ENCODE peak calls at places on chromosome 2, in five cellular contexts. Q is A549, J is CMK, X is RKO, I is endothelial cell of umbilical vein. D is an unnamed sample.

GRCh38 chr2:12106440-12107080 is 360.1 kb downstream of the LPIN1 start:
- DNase-seq in I (peak), X (peak), J (no peak), Q (peak), D (no peak)

GRCh38 chr2:112474844-112475486 is 7.0 kb upstream of the TTL start:
- DNase-seq in X (no peak), J (no peak), I (no peak), Q (no peak), D (no peak)

GRCh38 chr2:71067567-71068217 is 756 bp upstream of the NAGK start:
- DNase-seq in Q (no peak), X (no peak), J (no peak), I (no peak), D (no peak)

GRCh38 chr2:56811401-56811800 is 627.6 kb downstream of the CCDC85A start:
- DNase-seq in I (peak), Q (no peak), X (no peak), J (no peak), D (no peak)

GRCh38 chr2:146579154-146579930 is 1265.5 kb upstream of the ACVR2A start:
- DNase-seq in X (peak), I (peak), J (no peak), Q (peak), D (no peak)

GRCh38 chr2:38362223-38362622 is 14.8 kb downstream of the ATL2 start:
- DNase-seq in X (no peak), I (no peak), Q (no peak), J (no peak), D (no peak)

GRCh38 chr2:105617631-105618350 is 126.9 kb upstream of the NCK2 start:
- DNase-seq in X (peak), I (no peak), Q (peak), J (no peak), D (no peak)

GRCh38 chr2:30798536-30798991 is 8.7 kb downstream of the CAPN13 start:
- DNase-seq in X (no peak), J (no peak), I (no peak), Q (no peak), D (no peak)

GRCh38 chr2:216849987-216850386 is 9.9 kb downstream of the TNP1 start:
- DNase-seq in J (no peak), Q (no peak), I (no peak), X (no peak), D (no peak)

GRCh38 chr2:120447122-120447785 is 101.3 kb downstream of the INHBB start:
- DNase-seq in Q (no peak), I (no peak), X (no peak), J (no peak), D (no peak)

GRCh38 chr2:217316743-217317142 is 456.9 kb upstream of the TNP1 start:
- DNase-seq in X (no peak), Q (no peak), I (peak), J (no peak), D (no peak)

GRCh38 chr2:160411167-160411566 is 82.4 kb downstream of the RBMS1 start:
- DNase-seq in Q (no peak), X (no peak), I (peak), J (no peak), D (no peak)

GRCh38 chr2:179129574-179130238 is 79.8 kb upstream of the CCDC141 start:
- DNase-seq in J (no peak), I (peak), X (peak), Q (peak), D (no peak)

GRCh38 chr2:76274154-76274553 is 563.4 kb upstream of the GCFC2 start:
- DNase-seq in Q (no peak), J (no peak), X (no peak), I (no peak), D (no peak)

GRCh38 chr2:191854385-191855372 is 7.8 kb upstream of the CAVIN2 start:
- DNase-seq in J (no peak), Q (no peak), I (peak), X (no peak), D (no peak)

GRCh38 chr2:231037731-231038482 is 584 bp downstream of the C2orf72 start:
- DNase-seq in J (no peak), I (no peak), X (peak), Q (peak), D (peak)

GRCh38 chr2:61690078-61690477 is 151.9 kb upstream of the XPO1 start:
- DNase-seq in Q (no peak), J (no peak), X (no peak), I (no peak), D (no peak)

GRCh38 chr2:190947711-190948251 is 66.2 kb downstream of the STAT1 start:
- DNase-seq in I (peak), X (no peak), Q (peak), J (no peak), D (no peak)

D was measured in NCI-H1930.